ENCODE peak calls at places on chromosome 2, in five cellular contexts. W is bronchial epithelial cell, L is NCI-H748 treated with DMSO at 0.1 percent for 48 hours, C is GM12865, Z is C1 segment of cervical spinal cord. B is an unnamed sample.

GRCh38 chr2:208360259-208361076 is 46.1 kb upstream of the PTH2R start:
- DNase-seq in W (no peak), L (no peak), C (no peak), Z (no peak), B (no peak)

GRCh38 chr2:98473995-98474780 is 29.5 kb downstream of the INPP4A start:
- DNase-seq in W (no peak), L (no peak), C (peak), Z (no peak), B (no peak)

GRCh38 chr2:192195548-192196418 is 1.1 kb upstream of the TMEFF2 start:
- DNase-seq in W (peak), L (peak), C (no peak), Z (no peak), B (peak)

GRCh38 chr2:65640793-65641103 is 208.3 kb upstream of the SPRED2 start:
- DNase-seq in W (no peak), L (no peak), C (no peak), Z (no peak), B (no peak)

GRCh38 chr2:86825728-86826386 is 35.1 kb upstream of the CD8A start:
- DNase-seq in W (no peak), L (no peak), C (no peak), Z (no peak), B (no peak)

GRCh38 chr2:231483398-231484329 is 19.4 kb upstream of the NCL start:
- DNase-seq in W (no peak), L (no peak), C (peak), Z (no peak), B (no peak)

GRCh38 chr2:159072795-159073194 is 104.4 kb downstream of the TANC1 start:
- DNase-seq in W (peak), L (no peak), C (no peak), Z (no peak), B (no peak)

GRCh38 chr2:9638532-9638931 is 7.7 kb upstream of the YWHAQ start:
- DNase-seq in W (peak), L (no peak), C (no peak), Z (peak), B (no peak)

GRCh38 chr2:189393440-189394111 is 47.7 kb upstream of the WDR75 start:
- DNase-seq in W (peak), L (no peak), C (no peak), Z (no peak), B (no peak)

GRCh38 chr2:33859791-33860461 is 260.8 kb upstream of the FAM98A start:
- DNase-seq in W (no peak), L (no peak), C (no peak), Z (no peak), B (no peak)

GRCh38 chr2:44598731-44599529 is 237.2 kb downstream of the CAMKMT start:
- DNase-seq in W (no peak), L (no peak), C (peak), Z (no peak), B (no peak)

GRCh38 chr2:170578596-170578995 is 136.5 kb upstream of the SP5 start:
- DNase-seq in W (no peak), L (no peak), C (no peak), Z (no peak), B (no peak)

GRCh38 chr2:11855120-11855760 is 108.8 kb downstream of the LPIN1 start:
- DNase-seq in W (no peak), L (no peak), C (no peak), Z (no peak), B (no peak)

GRCh38 chr2:30197570-30197969 is 33.8 kb upstream of the LBH start:
- DNase-seq in W (no peak), L (no peak), C (no peak), Z (no peak), B (no peak)

GRCh38 chr2:12317853-12318426 is 398.8 kb upstream of the TRIB2 start:
- DNase-seq in W (peak), L (no peak), C (no peak), Z (no peak), B (no peak)

GRCh38 chr2:11582526-11583202 is 48.8 kb downstream of the GREB1 start:
- DNase-seq in W (peak), L (peak), C (peak), Z (peak), B (no peak)

GRCh38 chr2:218567797-218568189 is 358 bp downstream of the USP37 start:
- DNase-seq in W (no peak), L (peak), C (no peak), Z (peak), B (peak)

GRCh38 chr2:111617299-111617803 is 266.6 kb downstream of the ANAPC1 start:
- DNase-seq in W (peak), L (no peak), C (no peak), Z (no peak), B (no peak)

B was measured in NCI-H2227 treated with DMSO at 0.1 percent for 48 hours.